ENCODE peak calls at places on chromosomes 1 and 21, in eight cellular contexts. Z is effector CD8-positive, alpha-beta T cell; L is RKO; B is mesenteric fat pad; D is heart left ventricle; U is NCI-H1092 treated with DMSO at 0.1 percent for 48 hours; R is stimulated activated CD4-positive, alpha-beta T cell treated with anti-CD3 and anti-CD28 coated beads, Interleukin-12 subunit alpha, Interleukin-12 subunit beta, amount 100 ng/mL, for 24 hours; A is iris pigment epithelial cell. G is an unnamed sample.

GRCh38 chr1:182087304-182087703 is 25.8 kb upstream of the ZNF648 start:
- DNase-seq in Z (no peak), L (no peak), B (no peak), D (no peak), U (no peak), R (no peak), A (no peak), G (peak; percentile 17)

GRCh38 chr1:3159121-3159520 is 90.1 kb downstream of the PRDM16 start:
- DNase-seq in Z (no peak), L (no peak), B (no peak), D (no peak), U (no peak), R (no peak), A (no peak), G (no peak)

GRCh38 chr1:228378453-228379164 is 28.0 kb downstream of the TRIM11 start:
- DNase-seq in Z (peak; percentile 29), L (no peak), B (no peak), D (peak; percentile 80), U (peak; percentile 56), R (peak; percentile 28), A (peak; percentile 79), G (peak; percentile 69)

GRCh38 chr1:26293911-26294463 is 12.4 kb downstream of the UBXN11 start:
- DNase-seq in Z (no peak), L (no peak), B (peak; percentile 80), D (no peak), U (no peak), R (no peak), A (no peak), G (no peak)

GRCh38 chr1:65343286-65343685 is 33.9 kb downstream of the DNAJC6 start:
- DNase-seq in Z (no peak), L (peak; percentile 64), B (no peak), D (no peak), U (no peak), R (no peak), A (peak; percentile 42), G (peak; percentile 95)

GRCh38 chr1:3456964-3457909 is 2.8 kb downstream of the ARHGEF16 start:
- DNase-seq in Z (no peak), L (no peak), B (no peak), D (no peak), U (no peak), R (no peak), A (no peak), G (no peak)

GRCh38 chr21:36806103-36806502 is 107.2 kb downstream of the SIM2 start:
- DNase-seq in Z (no peak), L (no peak), B (no peak), D (no peak), U (no peak), R (no peak), A (no peak), G (no peak)

GRCh38 chr1:232221790-232222499 is 408.0 kb downstream of the SIPA1L2 start:
- DNase-seq in Z (no peak), L (peak; percentile 16), B (no peak), D (no peak), U (no peak), R (no peak), A (peak; percentile 62), G (peak; percentile 98)

GRCh38 chr1:236282159-236282716 is 480 bp upstream of the ERO1B start:
- DNase-seq in Z (no peak), L (peak; percentile 22), B (no peak), D (no peak), U (no peak), R (no peak), A (no peak), G (peak; percentile 33)

GRCh38 chr1:174643206-174643605 is 195.4 kb downstream of the GPR52 start:
- DNase-seq in Z (no peak), L (no peak), B (no peak), D (no peak), U (no peak), R (no peak), A (no peak), G (no peak)

GRCh38 chr1:113146242-113147072 is 73.5 kb downstream of the LRIG2 start:
- DNase-seq in Z (no peak), L (no peak), B (no peak), D (no peak), U (no peak), R (no peak), A (peak; percentile 77), G (no peak)

GRCh38 chr1:7374761-7375160 is 396.3 kb upstream of the VAMP3 start:
- DNase-seq in Z (no peak), L (no peak), B (peak; percentile 49), D (no peak), U (no peak), R (no peak), A (no peak), G (no peak)

GRCh38 chr1:205576011-205576410 is 55.8 kb downstream of the ELK4 start:
- DNase-seq in Z (no peak), L (no peak), B (peak; percentile 76), D (no peak), U (no peak), R (no peak), A (no peak), G (no peak)

GRCh38 chr21:45098867-45099266 is 24.5 kb downstream of the ADARB1 start:
- DNase-seq in Z (no peak), L (peak; percentile 30), B (no peak), D (no peak), U (peak; percentile 14), R (no peak), A (no peak), G (peak; percentile 24)

GRCh38 chr1:243884603-243885002 is 34.6 kb upstream of the AKT3 start:
- DNase-seq in Z (no peak), L (no peak), B (no peak), D (no peak), U (no peak), R (no peak), A (no peak), G (no peak)

GRCh38 chr21:45076245-45076661 is 1.9 kb downstream of the ADARB1 start:
- DNase-seq in Z (no peak), L (peak; percentile 12), B (peak; percentile 51), D (no peak), U (no peak), R (no peak), A (peak; percentile 69), G (peak; percentile 21)

GRCh38 chr1:100614570-100614969 is 76.6 kb downstream of the GPR88 start:
- DNase-seq in Z (no peak), L (no peak), B (no peak), D (no peak), U (no peak), R (no peak), A (no peak), G (no peak)

GRCh38 chr1:222918746-222919477 is 104.1 kb downstream of the DISP1 start:
- DNase-seq in Z (no peak), L (no peak), B (no peak), D (no peak), U (no peak), R (no peak), A (peak; percentile 34), G (peak; percentile 70)

GRCh38 chr21:29192999-29193563 is 62.6 kb downstream of the MAP3K7CL start:
- DNase-seq in Z (no peak), L (no peak), B (no peak), D (peak; percentile 47), U (no peak), R (no peak), A (no peak), G (no peak)

GRCh38 chr1:10599194-10599861 is 124.6 kb downstream of the PEX14 start:
- DNase-seq in Z (no peak), L (no peak), B (peak; percentile 39), D (no peak), U (no peak), R (no peak), A (peak; percentile 82), G (peak; percentile 87)

GRCh38 chr1:112923234-112923955 is 32.6 kb downstream of the SLC16A1 start:
- DNase-seq in Z (no peak), L (no peak), B (no peak), D (no peak), U (no peak), R (no peak), A (no peak), G (no peak)

GRCh38 chr1:28811766-28812668 is at the start of gene OPRD1:
- DNase-seq in Z (no peak), L (no peak), B (no peak), D (no peak), U (peak; percentile 61), R (no peak), A (peak; percentile 15), G (no peak)

GRCh38 chr1:224525411-224526040 is 90.6 kb upstream of the CNIH3 start:
- DNase-seq in Z (no peak), L (no peak), B (no peak), D (no peak), U (no peak), R (no peak), A (no peak), G (peak; percentile 8)

GRCh38 chr1:110673805-110674336 is 869 bp downstream of the KCNA3 start:
- DNase-seq in Z (no peak), L (no peak), B (no peak), D (no peak), U (no peak), R (no peak), A (no peak), G (no peak)

GRCh38 chr1:21508580-21509350 is 458 bp upstream of the ALPL start:
- DNase-seq in Z (peak; percentile 36), L (no peak), B (peak; percentile 94), D (peak; percentile 79), U (peak; percentile 35), R (peak; percentile 24), A (peak; percentile 23), G (peak; percentile 54)

GRCh38 chr1:24293392-24294227 is 25.5 kb upstream of the GRHL3 start:
- DNase-seq in Z (no peak), L (no peak), B (no peak), D (no peak), U (no peak), R (no peak), A (no peak), G (peak; percentile 71)

GRCh38 chr1:85282424-85282823 is 6.0 kb upstream of the BCL10 start:
- DNase-seq in Z (no peak), L (no peak), B (no peak), D (no peak), U (no peak), R (no peak), A (no peak), G (no peak)

GRCh38 chr1:59142663-59143487 is 154.0 kb upstream of the FGGY start:
- DNase-seq in Z (no peak), L (peak; percentile 94), B (no peak), D (no peak), U (no peak), R (no peak), A (peak; percentile 91), G (peak; percentile 98)

GRCh38 chr1:241442686-241443085 is 76.9 kb downstream of the FH start:
- DNase-seq in Z (no peak), L (no peak), B (no peak), D (no peak), U (no peak), R (no peak), A (no peak), G (no peak)

GRCh38 chr1:19769211-19769932 is 30.3 kb downstream of the TMCO4 start:
- DNase-seq in Z (no peak), L (no peak), B (no peak), D (no peak), U (no peak), R (no peak), A (no peak), G (no peak)

GRCh38 chr21:38950388-38951094 is 144.8 kb downstream of the ETS2 start:
- DNase-seq in Z (no peak), L (no peak), B (no peak), D (no peak), U (no peak), R (no peak), A (peak; percentile 75), G (peak; percentile 67)

GRCh38 chr1:8303141-8303540 is 14.8 kb upstream of the SLC45A1 start:
- DNase-seq in Z (no peak), L (no peak), B (no peak), D (no peak), U (no peak), R (no peak), A (peak; percentile 55), G (peak; percentile 30)

GRCh38 chr1:173285046-173285445 is 77.9 kb upstream of the TNFSF4 start:
- DNase-seq in Z (no peak), L (no peak), B (no peak), D (no peak), U (no peak), R (no peak), A (no peak), G (no peak)

G was measured in epithelial cell of esophagus.